ENCODE peak calls at places on chromosomes 2 and 18, in five cellular contexts. G is heart right ventricle, E is H9, M is SJSA1, T is PC-3. Z is an unnamed sample. For H3K27me3, the result is how much of the 10 kb centered on the place peaks cover.

GRCh38 chr2:163207706-163208370 is 369.3 kb upstream of the KCNH7 start:
- DNase-seq in G (no peak), E (no peak), M (no peak), T (peak), Z (no peak)

GRCh38 chr2:103959174-103960125 is 894.5 kb upstream of the POU3F3 start:
- DNase-seq in G (peak), E (peak), M (no peak), T (peak), Z (peak)

GRCh38 chr2:136531731-136532130 is 233.6 kb upstream of the THSD7B start:
- DNase-seq in G (no peak), E (no peak), M (no peak), T (no peak), Z (no peak)

GRCh38 chr18:46761054-46761769 is 4.4 kb upstream of the ST8SIA5 start:
- DNase-seq in G (no peak), E (no peak), M (no peak), T (no peak), Z (no peak)

GRCh38 chr2:172408143-172408766 is 19.1 kb upstream of the ITGA6 start:
- DNase-seq in G (no peak), E (no peak), M (no peak), T (peak), Z (no peak)

GRCh38 chr18:76456018-76456750 is 38.9 kb downstream of the ZNF516 start:
- DNase-seq in G (no peak), E (no peak), M (no peak), T (no peak), Z (no peak)

GRCh38 chr2:15890936-15891905 is 49.1 kb upstream of the MYCN start:
- DNase-seq in G (no peak), E (peak), M (no peak), T (peak), Z (no peak)

GRCh38 chr2:186544255-186544675 is 45.6 kb upstream of the ITGAV start:
- DNase-seq in G (no peak), E (no peak), M (peak), T (peak), Z (no peak)

GRCh38 chr18:67710639-67711038 is 194.1 kb upstream of the DSEL start:
- DNase-seq in G (no peak), E (no peak), M (no peak), T (peak), Z (no peak)

GRCh38 chr2:171553858-171554257 is 31.6 kb downstream of the CYBRD1 start:
- DNase-seq in G (no peak), E (peak), M (peak), T (no peak), Z (no peak)

GRCh38 chr2:123738643-123739042 is 286.4 kb upstream of the CNTNAP5 start:
- DNase-seq in G (no peak), E (no peak), M (no peak), T (peak), Z (no peak)

GRCh38 chr2:37829616-37830385 is 95.3 kb upstream of the RMDN2 start:
- DNase-seq in G (no peak), E (no peak), M (no peak), T (no peak), Z (no peak)

GRCh38 chr2:10350666-10351215 is 48.0 kb downstream of the HPCAL1 start:
- DNase-seq in G (no peak), E (no peak), M (no peak), T (no peak), Z (no peak)

GRCh38 chr2:180823546-180824141 is 156.8 kb upstream of the UBE2E3 start:
- DNase-seq in G (no peak), E (no peak), M (no peak), T (peak), Z (no peak)

GRCh38 chr2:174027956-174028355 is 62.8 kb upstream of the SP3 start:
- DNase-seq in G (no peak), E (no peak), M (no peak), T (no peak), Z (no peak)

GRCh38 chr2:105870062-105870461 is 125.3 kb downstream of the NCK2 start:
- DNase-seq in G (no peak), E (no peak), M (no peak), T (no peak), Z (no peak)

GRCh38 chr2:70086278-70086837 is 919 bp upstream of the PCBP1 start:
- DNase-seq in G (peak), E (peak), M (peak), T (peak), Z (peak)

GRCh38 chr2:6915399-6915798 is 1.8 kb upstream of the RNF144A start:
- DNase-seq in G (no peak), E (no peak), M (no peak), T (no peak), Z (no peak)

GRCh38 chr2:6916736-6917070 is 509 bp upstream of the RNF144A start:
- DNase-seq in G (no peak), E (no peak), M (no peak), T (no peak), Z (no peak)

GRCh38 chr2:6917071-6917760 is at the start of gene RNF144A:
- DNase-seq in G (peak), E (peak), M (no peak), T (peak), Z (peak)

GRCh38 chr2:6914829-6915228 is 2.4 kb upstream of the RNF144A start:
- DNase-seq in G (no peak), E (no peak), M (no peak), T (peak), Z (no peak)

GRCh38 chr2:6916224-6916623 is 988 bp upstream of the RNF144A start:
- DNase-seq in G (no peak), E (no peak), M (no peak), T (no peak), Z (no peak)
- H3K27me3 ChIP-seq in G (under half), E (under half), M (under half), T (under half), Z (under half)

DNA sequence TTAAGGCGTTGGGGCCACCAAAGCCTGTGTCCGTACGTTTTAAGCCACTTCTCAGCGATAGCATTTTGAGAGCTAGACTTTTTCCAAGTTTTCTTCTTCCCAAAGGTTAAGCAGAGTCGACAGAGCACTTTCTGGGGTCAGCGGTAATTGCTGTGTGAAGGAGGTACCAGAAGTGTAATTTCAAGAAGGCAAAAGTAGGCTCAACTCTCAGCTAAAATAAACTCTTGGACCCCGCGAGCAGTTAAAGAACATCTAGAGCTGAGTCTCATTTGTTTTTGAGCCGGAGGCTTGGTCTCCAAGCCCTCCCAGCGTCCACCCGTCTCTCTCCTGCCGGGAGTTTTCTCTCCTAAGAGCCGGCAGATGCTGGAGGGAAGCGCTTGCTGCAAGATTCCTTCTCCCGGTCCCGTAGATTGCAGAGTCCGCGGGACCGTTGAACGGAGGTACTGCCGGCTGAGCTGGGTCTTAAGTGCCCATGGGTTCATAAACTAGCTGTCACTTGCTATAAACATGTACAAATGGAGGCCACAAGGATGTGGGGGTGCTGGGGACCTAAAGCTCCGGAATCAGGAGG is 2.0 kb upstream of the PAX3 start:
- DNase-seq in G (no peak), E (no peak), M (no peak), T (no peak), Z (no peak)
- H3K27me3 ChIP-seq in G (half or more), E (half or more), M (under half), T (half or more), Z (half or more)

DNA sequence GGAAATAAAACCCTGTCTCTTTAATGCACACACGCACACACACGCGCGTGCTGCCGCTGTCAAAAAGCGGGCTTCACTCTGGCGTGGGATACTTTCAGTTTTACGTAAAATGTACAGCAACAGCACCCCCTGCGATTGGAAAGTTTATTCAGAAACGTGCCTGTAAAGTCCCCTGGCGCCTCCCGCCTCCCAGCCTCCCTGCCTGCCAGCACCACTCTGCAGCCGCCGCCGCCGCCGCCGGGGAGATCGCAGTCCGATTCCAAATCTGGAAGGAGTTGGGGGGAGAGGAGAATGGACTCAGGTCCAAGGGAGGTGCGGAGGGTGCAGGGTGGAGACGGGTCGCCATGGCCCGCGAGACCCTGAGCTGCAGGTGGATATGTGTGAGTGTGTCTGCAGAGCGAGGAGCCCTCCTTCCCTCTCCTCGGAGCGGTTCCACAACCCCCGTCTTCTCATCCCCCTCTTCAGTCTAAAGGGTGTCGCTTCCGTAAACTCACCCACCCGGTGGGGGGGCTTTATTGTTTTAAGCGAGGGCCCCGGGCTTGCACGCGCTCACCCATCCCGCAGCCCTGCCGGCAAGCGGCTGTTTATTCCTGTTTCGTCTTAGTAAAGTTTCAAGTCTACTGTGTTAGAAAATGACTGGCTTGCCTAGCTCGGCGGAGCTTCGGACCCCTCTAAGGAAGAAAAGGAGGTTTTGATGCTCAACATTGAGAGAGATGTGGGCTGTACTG is 1.8 kb upstream of the BCL11A start:
- DNase-seq in G (peak), E (peak), M (no peak), T (peak), Z (peak)
- H3K27me3 ChIP-seq in G (half or more), E (under half), M (half or more), T (under half), Z (half or more)

GRCh38 chr2:238847841-238848565 is at the start of gene TWIST2:
- DNase-seq in G (peak), E (peak), M (peak), T (peak), Z (peak)

GRCh38 chr2:238847432-238847801 is 468 bp upstream of the TWIST2 start:
- DNase-seq in G (no peak), E (no peak), M (no peak), T (no peak), Z (no peak)

GRCh38 chr2:238848941-238849853 is 1.3 kb downstream of the TWIST2 start:
- DNase-seq in G (no peak), E (peak), M (no peak), T (no peak), Z (no peak)

GRCh38 chr2:238850096-238850495 is 2.2 kb downstream of the TWIST2 start:
- DNase-seq in G (no peak), E (no peak), M (no peak), T (no peak), Z (no peak)

GRCh38 chr2:238848566-238848940 is 668 bp downstream of the TWIST2 start:
- DNase-seq in G (no peak), E (no peak), M (no peak), T (no peak), Z (no peak)
- H3K27me3 ChIP-seq in G (half or more), E (half or more), M (under half), T (under half), Z (under half)

GRCh38 chr2:98729652-98730051 is 1.3 kb downstream of the MGAT4A start:
- DNase-seq in G (no peak), E (no peak), M (no peak), T (peak), Z (no peak)

GRCh38 chr2:98727758-98728718 is 2.9 kb downstream of the MGAT4A start:
- DNase-seq in G (no peak), E (no peak), M (no peak), T (no peak), Z (no peak)

GRCh38 chr2:98730851-98731708 is at the start of gene MGAT4A:
- DNase-seq in G (peak), E (peak), M (no peak), T (peak), Z (peak)

GRCh38 chr2:98731709-98732349 is 897 bp upstream of the MGAT4A start:
- DNase-seq in G (no peak), E (no peak), M (no peak), T (no peak), Z (no peak)

GRCh38 chr2:98730053-98730850 is 680 bp downstream of the MGAT4A start:
- DNase-seq in G (peak), E (peak), M (no peak), T (peak), Z (peak)
- H3K27me3 ChIP-seq in G (under half), E (under half), M (half or more), T (under half), Z (under half)